ENCODE peak calls at places on chromosomes 11 and 22, in nine cellular contexts. Z is HL-60, C is heart left ventricle, X is WERI-Rb-1, U is right lobe of liver, I is AG04449, R is fibroblast of the aortic adventitia, E is fibroblast of pulmonary artery, Q is GM23248. H is an unnamed sample.

GRCh38 chr11:76233936-76234703 is 27.8 kb upstream of the WNT11 start:
- DNase-seq in Z (peak), C (peak), X (peak), U (peak), I (no peak), R (peak), E (peak), Q (peak), H (peak)

GRCh38 chr11:2884424-2884815 is 1.2 kb downstream of the CDKN1C start:
- DNase-seq in Z (no peak), C (peak), X (peak), U (no peak), I (no peak), R (peak), E (peak), Q (peak), H (peak)

GRCh38 chr11:122863704-122864326 is 18.7 kb upstream of the JHY start:
- DNase-seq in Z (no peak), C (peak), X (peak), U (peak), I (no peak), R (peak), E (peak), Q (peak), H (peak)

GRCh38 chr22:19201130-19201857 is 22.8 kb upstream of the SLC25A1 start:
- DNase-seq in Z (no peak), C (no peak), X (no peak), U (no peak), I (no peak), R (no peak), E (no peak), Q (no peak), H (no peak)

GRCh38 chr11:77069336-77069968 is 2.7 kb downstream of the CAPN5 start:
- DNase-seq in Z (no peak), C (no peak), X (no peak), U (no peak), I (no peak), R (no peak), E (no peak), Q (no peak), H (no peak)

GRCh38 chr11:20038364-20038893 is 121.8 kb downstream of the DBX1 start:
- DNase-seq in Z (no peak), C (no peak), X (no peak), U (no peak), I (no peak), R (no peak), E (no peak), Q (no peak), H (no peak)

GRCh38 chr22:26447594-26448329 is 18.7 kb downstream of the ASPHD2 start:
- DNase-seq in Z (no peak), C (no peak), X (peak), U (no peak), I (no peak), R (no peak), E (no peak), Q (no peak), H (no peak)

GRCh38 chr11:76026862-76027261 is 179.4 kb downstream of the WNT11 start:
- DNase-seq in Z (no peak), C (no peak), X (no peak), U (no peak), I (no peak), R (no peak), E (no peak), Q (no peak), H (no peak)

GRCh38 chr22:37643225-37643847 is 3.9 kb downstream of the SH3BP1 start:
- DNase-seq in Z (no peak), C (peak), X (peak), U (peak), I (no peak), R (peak), E (peak), Q (peak), H (peak)

GRCh38 chr22:46634011-46634699 is 14.0 kb downstream of the GRAMD4 start:
- DNase-seq in Z (no peak), C (no peak), X (no peak), U (no peak), I (no peak), R (no peak), E (no peak), Q (no peak), H (no peak)

GRCh38 chr11:57568330-57568766 is 876 bp upstream of the UBE2L6 start:
- DNase-seq in Z (peak), C (no peak), X (no peak), U (no peak), I (no peak), R (peak), E (peak), Q (no peak), H (peak)

GRCh38 chr11:74672956-74673895 is 58.0 kb downstream of the CHRDL2 start:
- DNase-seq in Z (peak), C (peak), X (no peak), U (peak), I (peak), R (peak), E (peak), Q (peak), H (peak)

GRCh38 chr11:97557399-97557798 is 1167.6 kb downstream of the JRKL start:
- DNase-seq in Z (no peak), C (no peak), X (no peak), U (no peak), I (no peak), R (no peak), E (peak), Q (no peak), H (no peak)

GRCh38 chr22:35688913-35689675 is 28.6 kb upstream of the APOL5 start:
- DNase-seq in Z (no peak), C (no peak), X (no peak), U (no peak), I (no peak), R (no peak), E (no peak), Q (peak), H (no peak)

GRCh38 chr22:43514476-43515157 is 102.8 kb downstream of the MPPED1 start:
- DNase-seq in Z (no peak), C (no peak), X (no peak), U (no peak), I (no peak), R (no peak), E (no peak), Q (no peak), H (no peak)

GRCh38 chr11:75939992-75940391 is 125.0 kb downstream of the UVRAG start:
- DNase-seq in Z (no peak), C (no peak), X (no peak), U (no peak), I (no peak), R (no peak), E (no peak), Q (no peak), H (no peak)

GRCh38 chr22:43237280-43237679 is 50.3 kb upstream of the TTLL12 start:
- DNase-seq in Z (no peak), C (no peak), X (no peak), U (peak), I (no peak), R (no peak), E (no peak), Q (no peak), H (no peak)

GRCh38 chr11:70915158-70915795 is 337.1 kb downstream of the SHANK2 start:
- DNase-seq in Z (no peak), C (no peak), X (no peak), U (no peak), I (no peak), R (no peak), E (no peak), Q (peak), H (no peak)

GRCh38 chr22:19169002-19169946 is 9.3 kb downstream of the SLC25A1 start:
- DNase-seq in Z (no peak), C (no peak), X (peak), U (no peak), I (no peak), R (no peak), E (no peak), Q (peak), H (no peak)

GRCh38 chr11:65207918-65208784 is 26.4 kb downstream of the CAPN1 start:
- DNase-seq in Z (no peak), C (no peak), X (peak), U (no peak), I (no peak), R (no peak), E (no peak), Q (no peak), H (no peak)

GRCh38 chr22:23212061-23213030 is 32.0 kb downstream of the BCR start:
- DNase-seq in Z (no peak), C (no peak), X (no peak), U (peak), I (no peak), R (no peak), E (no peak), Q (no peak), H (no peak)

GRCh38 chr22:38228873-38229740 is 27.3 kb downstream of the MAFF start:
- DNase-seq in Z (no peak), C (no peak), X (no peak), U (no peak), I (no peak), R (peak), E (peak), Q (peak), H (peak)

GRCh38 chr22:33652596-33652995 is 267.7 kb downstream of the LARGE1 start:
- DNase-seq in Z (no peak), C (no peak), X (no peak), U (no peak), I (no peak), R (no peak), E (no peak), Q (peak), H (no peak)

GRCh38 chr11:65366340-65366773 is 11.8 kb downstream of the TIGD3 start:
- DNase-seq in Z (no peak), C (no peak), X (peak), U (no peak), I (no peak), R (peak), E (peak), Q (peak), H (peak)

GRCh38 chr11:74871037-74871436 is 77.9 kb downstream of the XRRA1 start:
- DNase-seq in Z (no peak), C (no peak), X (no peak), U (no peak), I (no peak), R (peak), E (peak), Q (no peak), H (peak)

GRCh38 chr11:74373382-74373781 is 24.9 kb downstream of the PGM2L1 start:
- DNase-seq in Z (no peak), C (no peak), X (no peak), U (no peak), I (no peak), R (peak), E (no peak), Q (no peak), H (peak)

GRCh38 chr22:26617251-26618199 is at the start of gene CRYBB1:
- DNase-seq in Z (no peak), C (peak), X (no peak), U (peak), I (no peak), R (peak), E (no peak), Q (no peak), H (peak)

GRCh38 chr22:42930810-42931420 is 73.8 kb upstream of the ARFGAP3 start:
- DNase-seq in Z (no peak), C (no peak), X (no peak), U (no peak), I (no peak), R (peak), E (peak), Q (peak), H (no peak)

GRCh38 chr22:23387827-23388491 is 192.1 kb downstream of the IGLL1 start:
- DNase-seq in Z (no peak), C (no peak), X (no peak), U (no peak), I (no peak), R (no peak), E (no peak), Q (no peak), H (no peak)

GRCh38 chr11:27475622-27476021 is 3.0 kb upstream of the LGR4 start:
- DNase-seq in Z (no peak), C (no peak), X (no peak), U (no peak), I (no peak), R (no peak), E (no peak), Q (no peak), H (no peak)

GRCh38 chr11:27471588-27472397 is 797 bp downstream of the LGR4 start:
- DNase-seq in Z (no peak), C (peak), X (peak), U (peak), I (no peak), R (no peak), E (peak), Q (peak), H (no peak)

GRCh38 chr11:27471067-27471587 is 1.5 kb downstream of the LGR4 start:
- DNase-seq in Z (no peak), C (no peak), X (no peak), U (no peak), I (no peak), R (no peak), E (no peak), Q (peak), H (no peak)

GRCh38 chr11:27472398-27473016 is at the start of gene LGR4:
- DNase-seq in Z (peak), C (peak), X (peak), U (peak), I (peak), R (peak), E (peak), Q (peak), H (peak)

DNA sequence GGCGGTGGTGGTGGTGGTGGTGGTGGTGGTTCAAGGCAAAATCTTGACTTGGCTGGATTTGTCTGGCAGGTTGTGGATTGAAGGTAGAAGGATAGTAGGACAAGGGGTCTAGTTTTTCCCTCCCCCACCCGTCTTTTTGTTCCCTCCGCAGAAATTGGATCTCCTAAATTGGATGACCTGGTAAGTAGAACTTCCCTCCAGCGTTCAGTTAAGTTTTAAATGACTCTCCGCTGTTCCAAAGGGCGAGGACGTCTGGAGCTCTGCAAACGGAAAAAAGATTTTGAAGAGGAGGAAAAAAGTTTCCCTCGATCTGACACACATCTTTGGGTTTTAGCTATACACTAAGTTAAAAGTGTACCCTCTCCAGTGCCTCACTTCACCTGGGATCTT is 422 bp upstream of the LGR4 start:
- DNase-seq in Z (no peak), C (no peak), X (no peak), U (no peak), I (no peak), R (no peak), E (no peak), Q (peak), H (no peak)
- H3K4me3 ChIP-seq in Z (no peak), C (no peak), X (no peak), U (no peak), I (peak), R (peak), E (peak), Q (peak), H (peak)

DNA sequence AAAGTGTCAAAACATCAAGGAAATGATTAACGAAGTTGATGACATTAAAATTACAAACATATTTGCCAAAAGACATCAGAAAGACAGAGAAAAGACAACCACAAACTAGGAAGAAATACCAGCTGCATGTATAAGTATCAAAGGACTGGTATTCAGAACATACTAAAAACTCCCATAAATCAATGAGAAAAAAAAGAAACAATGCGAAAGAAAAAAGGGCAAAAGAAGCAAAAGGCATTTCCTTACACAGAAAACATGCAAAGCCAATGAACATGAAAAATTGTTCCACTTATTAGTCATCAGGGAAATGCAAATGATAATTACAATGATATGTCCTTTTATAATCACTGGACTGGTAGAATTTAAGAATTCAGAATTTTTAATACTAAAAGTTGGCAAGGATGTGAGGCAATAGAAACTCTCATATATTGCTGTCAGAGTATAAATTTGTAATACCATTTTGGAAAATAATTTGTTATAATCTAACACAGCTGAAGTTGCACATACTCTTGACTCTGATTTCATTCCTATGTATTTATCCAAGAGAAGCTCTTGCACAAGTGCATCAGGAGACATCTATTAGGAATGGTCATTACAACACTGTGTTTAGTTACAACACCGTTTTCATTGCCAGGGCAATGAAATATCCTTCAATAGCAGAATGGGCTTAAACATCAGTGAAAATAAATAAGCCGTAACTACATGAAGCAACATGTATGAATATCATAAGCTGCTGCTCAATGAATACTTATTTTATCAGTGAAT is 279.7 kb downstream of the SWAP70 start:
- DNase-seq in Z (no peak), C (no peak), X (no peak), U (no peak), I (peak), R (peak), E (peak), Q (peak), H (peak)
- H3K4me3 ChIP-seq in Z (no peak), C (no peak), X (no peak), U (no peak), I (no peak), R (no peak), E (no peak), Q (peak), H (no peak)

GRCh38 chr11:62922189-62922589 is 1.0 kb upstream of the CHRM1 start:
- DNase-seq in Z (no peak), C (no peak), X (no peak), U (no peak), I (no peak), R (no peak), E (no peak), Q (no peak), H (no peak)

GRCh38 chr11:62921573-62922188 is 518 bp upstream of the CHRM1 start:
- DNase-seq in Z (no peak), C (no peak), X (no peak), U (no peak), I (no peak), R (no peak), E (peak), Q (peak), H (no peak)

GRCh38 chr11:62922653-62923371 is 1.6 kb upstream of the CHRM1 start:
- DNase-seq in Z (no peak), C (no peak), X (no peak), U (no peak), I (no peak), R (no peak), E (peak), Q (peak), H (no peak)

GRCh38 chr11:62925308-62925707 is 4.1 kb upstream of the CHRM1 start:
- DNase-seq in Z (no peak), C (no peak), X (no peak), U (no peak), I (no peak), R (no peak), E (no peak), Q (no peak), H (no peak)

DNA sequence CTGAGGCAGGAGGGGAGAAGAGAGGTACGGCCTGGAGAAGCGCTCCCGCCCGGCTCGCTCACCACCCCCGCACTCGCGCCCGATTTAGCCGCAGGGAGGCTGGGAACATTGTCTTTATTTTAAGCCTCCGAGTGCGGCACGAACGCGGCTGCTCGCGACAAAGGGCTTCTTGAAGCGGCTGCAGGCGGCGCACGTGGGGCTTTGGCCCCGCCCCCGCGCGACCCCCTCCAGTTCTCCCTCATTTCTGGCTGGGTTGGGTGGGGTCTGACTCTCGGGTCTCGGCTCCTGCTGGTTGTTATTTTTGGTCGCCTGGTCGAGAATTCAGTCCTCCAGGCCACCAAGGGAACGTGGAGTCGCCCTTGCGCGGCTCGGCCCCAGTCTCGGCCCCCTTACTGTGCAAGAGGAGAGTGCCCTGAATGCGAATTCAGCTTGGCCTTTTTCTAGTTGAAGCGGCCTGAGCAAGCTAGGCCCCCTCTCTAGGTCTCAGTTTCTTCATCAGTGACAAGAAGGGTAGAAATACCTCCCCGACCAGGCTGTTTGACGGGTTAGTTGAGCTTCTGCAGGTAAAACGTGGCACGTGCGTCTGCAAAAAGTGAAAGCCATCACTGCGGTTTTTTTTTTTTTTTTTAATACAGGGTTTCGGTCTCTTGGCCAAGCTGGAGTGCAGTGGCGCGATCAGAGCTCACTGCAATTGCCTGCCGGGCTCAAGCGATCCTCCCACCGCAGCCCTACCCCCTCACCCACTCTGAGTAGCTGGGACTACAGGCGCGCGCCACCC is 2.7 kb upstream of the CHRM1 start:
- DNase-seq in Z (no peak), C (no peak), X (no peak), U (no peak), I (no peak), R (no peak), E (no peak), Q (peak), H (no peak)
- H3K4me3 ChIP-seq in Z (no peak), C (no peak), X (no peak), U (no peak), I (peak), R (peak), E (peak), Q (peak), H (no peak)

DNA sequence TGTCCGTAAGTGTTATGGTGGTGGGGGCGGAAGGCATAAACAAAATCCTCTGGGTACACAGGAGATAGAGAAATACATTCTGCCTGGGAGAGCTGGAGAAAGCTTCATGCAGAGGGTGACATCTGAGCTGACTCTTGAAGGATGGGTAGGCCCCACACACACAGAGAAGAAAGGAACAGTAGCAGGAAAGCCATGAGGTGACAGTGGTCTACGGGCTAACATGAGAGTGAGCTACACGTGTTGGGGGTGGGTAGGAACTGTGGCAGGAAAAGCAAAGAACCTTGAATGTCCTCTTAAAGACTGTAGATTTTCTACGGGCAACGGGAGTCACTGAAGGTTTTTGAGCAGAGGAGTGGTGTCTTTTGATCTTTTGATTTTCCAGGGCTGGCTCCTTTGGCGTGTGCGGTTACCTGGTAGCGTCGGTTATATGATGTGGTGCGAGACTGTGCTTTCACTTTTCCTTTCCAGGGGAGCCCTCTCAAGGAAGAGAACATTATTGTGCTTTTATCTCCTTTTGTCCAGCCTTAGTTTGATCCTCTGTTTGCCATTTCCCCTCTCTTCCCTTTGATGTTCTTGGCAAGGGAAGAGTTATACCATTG is 39.7 kb downstream of the ADAMTS8 start:
- DNase-seq in Z (no peak), C (no peak), X (no peak), U (no peak), I (no peak), R (no peak), E (no peak), Q (no peak), H (no peak)
- H3K4me3 ChIP-seq in Z (no peak), C (no peak), X (no peak), U (no peak), I (no peak), R (no peak), E (no peak), Q (no peak), H (no peak)

H was measured in fibroblast of lung.